ENCODE peak calls at places on chromosomes 12 and 14, in seven cellular contexts. J, Y, R, O, F, V and U are unnamed samples. For H3K4me1, the result is how much of the 10 kb centered on the place peaks cover.

GRCh38 chr12:65156366-65156831 is 13.0 kb upstream of the LEMD3 start:
- DNase-seq in J (no peak), Y (peak), R (no peak), O (no peak), F (no peak), V (no peak), U (no peak)

GRCh38 chr14:34496679-34497513 is 34.9 kb upstream of the SPTSSA start:
- DNase-seq in J (peak), Y (peak), R (no peak), O (peak), F (peak), V (peak), U (peak)

GRCh38 chr14:105439179-105439578 is 19.6 kb downstream of the MTA1 start:
- DNase-seq in J (no peak), Y (no peak), R (peak), O (no peak), F (no peak), V (no peak), U (no peak)

GRCh38 chr14:37124617-37125016 is 47.8 kb downstream of the SLC25A21 start:
- DNase-seq in J (no peak), Y (no peak), R (no peak), O (peak), F (no peak), V (no peak), U (peak)

GRCh38 chr14:36442824-36443241 is 77.2 kb downstream of the NKX2-1 start:
- DNase-seq in J (no peak), Y (no peak), R (no peak), O (peak), F (no peak), V (no peak), U (no peak)

GRCh38 chr12:46478123-46478522 is 105.5 kb upstream of the SLC38A2 start:
- DNase-seq in J (no peak), Y (no peak), R (no peak), O (no peak), F (no peak), V (no peak), U (no peak)

GRCh38 chr12:29309320-29309902 is 71.6 kb downstream of the ERGIC2 start:
- DNase-seq in J (no peak), Y (peak), R (no peak), O (peak), F (peak), V (no peak), U (peak)

GRCh38 chr12:89968151-89968699 is 259.6 kb upstream of the ATP2B1 start:
- DNase-seq in J (no peak), Y (no peak), R (no peak), O (no peak), F (no peak), V (no peak), U (no peak)

GRCh38 chr12:29113101-29113500 is 36.0 kb upstream of the FAR2 start:
- DNase-seq in J (no peak), Y (peak), R (no peak), O (peak), F (no peak), V (no peak), U (peak)

GRCh38 chr14:35384386-35385041 is 20.0 kb downstream of the NFKBIA start:
- DNase-seq in J (peak), Y (peak), R (peak), O (no peak), F (peak), V (no peak), U (no peak)

GRCh38 chr12:47407730-47408129 is 298.1 kb downstream of the RPAP3 start:
- DNase-seq in J (no peak), Y (no peak), R (no peak), O (no peak), F (no peak), V (no peak), U (no peak)

GRCh38 chr12:123267991-123268843 is 3.4 kb downstream of the CDK2AP1 start:
- DNase-seq in J (peak), Y (no peak), R (peak), O (no peak), F (no peak), V (no peak), U (no peak)

GRCh38 chr12:41211466-41211865 is 23.3 kb downstream of the PDZRN4 start:
- DNase-seq in J (no peak), Y (no peak), R (no peak), O (no peak), F (no peak), V (no peak), U (no peak)

GRCh38 chr14:30016025-30016424 is 88.4 kb upstream of the PRKD1 start:
- DNase-seq in J (no peak), Y (no peak), R (no peak), O (no peak), F (no peak), V (no peak), U (no peak)

GRCh38 chr12:101719566-101719965 is 19.7 kb downstream of the SYCP3 start:
- DNase-seq in J (no peak), Y (peak), R (no peak), O (no peak), F (no peak), V (no peak), U (peak)

GRCh38 chr12:116631619-116632018 is 72.4 kb downstream of the MAP1LC3B2 start:
- DNase-seq in J (no peak), Y (no peak), R (no peak), O (peak), F (no peak), V (no peak), U (peak)

GRCh38 chr12:121837680-121838079 is 21.0 kb downstream of the HPD start:
- DNase-seq in J (no peak), Y (no peak), R (no peak), O (no peak), F (no peak), V (no peak), U (no peak)

DNA sequence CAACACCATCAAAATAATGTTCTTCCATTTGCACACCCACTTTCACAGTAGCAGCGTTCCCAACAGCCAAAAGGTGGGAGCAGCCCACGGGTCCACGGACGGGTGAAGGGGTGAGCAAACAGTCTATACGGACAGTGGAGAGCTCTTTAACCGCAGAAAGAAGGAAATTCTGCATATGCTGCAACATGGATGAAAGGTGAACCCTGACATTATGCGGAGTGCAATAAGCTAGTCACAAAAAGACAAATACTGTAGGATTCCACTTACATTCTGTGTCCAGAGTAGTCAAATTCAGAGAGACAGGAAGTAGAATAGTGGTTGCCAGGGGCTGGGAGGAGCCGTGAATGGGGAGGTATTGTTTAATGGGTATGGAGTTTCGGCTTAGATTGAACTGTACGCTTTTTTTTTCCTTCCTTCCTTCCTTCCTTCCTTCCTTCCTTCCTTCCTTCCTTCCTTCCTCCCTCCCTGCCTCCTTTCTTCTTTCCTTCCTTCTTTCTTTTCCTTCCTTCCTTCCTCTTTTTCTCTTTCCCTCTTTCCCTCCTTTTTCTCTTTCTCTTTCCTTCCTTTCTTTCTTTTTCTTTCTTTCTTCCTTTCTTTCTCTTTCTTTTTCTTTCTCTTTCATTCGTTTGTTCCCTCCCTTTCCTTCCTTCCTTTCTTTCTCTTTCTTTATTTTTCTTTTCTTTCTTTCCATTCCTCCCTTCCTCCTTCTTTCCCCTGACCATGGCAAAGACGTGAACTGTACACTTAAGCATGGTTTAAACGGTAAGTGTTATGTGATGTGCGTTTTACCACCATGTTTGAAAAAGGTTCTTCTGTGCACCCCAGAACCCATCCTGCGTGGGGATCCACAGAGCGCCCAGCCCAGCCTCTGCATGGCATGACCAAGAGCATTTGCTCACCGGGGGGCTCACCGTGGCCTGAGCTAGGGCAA is 15.9 kb upstream of the ANKRD9 start:
- DNase-seq in J (peak), Y (peak), R (no peak), O (no peak), F (peak), V (no peak), U (peak)
- H3K4me1 ChIP-seq in J (under half), Y (under half), R (under half), O (under half), F (under half), V (under half), U (under half)

GRCh38 chr14:54566410-54567223 is at the start of gene SAMD4A:
- DNase-seq in J (peak), Y (peak), R (peak), O (peak), F (peak), V (peak), U (peak)
- H3K4me1 ChIP-seq in J (under half), Y (under half), R (under half), O (under half), F (under half), V (under half), U (under half)

GRCh38 chr12:3453266-3453862 is 37.6 kb upstream of the PRMT8 start:
- DNase-seq in J (no peak), Y (no peak), R (peak), O (no peak), F (no peak), V (no peak), U (no peak)
- H3K4me1 ChIP-seq in J (under half), Y (under half), R (under half), O (under half), F (under half), V (under half), U (under half)

GRCh38 chr12:111430418-111431353 is 25.0 kb downstream of the SH2B3 start:
- DNase-seq in J (no peak), Y (no peak), R (peak), O (no peak), F (peak), V (no peak), U (no peak)
- H3K4me1 ChIP-seq in J (half or more), Y (under half), R (half or more), O (under half), F (half or more), V (half or more), U (under half)

GRCh38 chr14:92726933-92727262 is 21.5 kb downstream of the LGMN start:
- DNase-seq in J (no peak), Y (no peak), R (no peak), O (no peak), F (no peak), V (no peak), U (no peak)
- H3K4me1 ChIP-seq in J (under half), Y (under half), R (under half), O (under half), F (under half), V (under half), U (under half)

GRCh38 chr12:53365245-53365904 is 14.6 kb upstream of the SP1 start:
- DNase-seq in J (no peak), Y (peak), R (no peak), O (no peak), F (peak), V (no peak), U (peak)
- H3K4me1 ChIP-seq in J (under half), Y (under half), R (under half), O (under half), F (under half), V (under half), U (under half)

GRCh38 chr14:91330846-91331245 is 86.3 kb upstream of the GPR68 start:
- DNase-seq in J (no peak), Y (no peak), R (no peak), O (no peak), F (no peak), V (no peak), U (no peak)
- H3K4me1 ChIP-seq in J (under half), Y (under half), R (half or more), O (under half), F (under half), V (under half), U (under half)

GRCh38 chr14:77599894-77600293 is 16.5 kb downstream of the SPTLC2 start:
- DNase-seq in J (no peak), Y (no peak), R (no peak), O (no peak), F (no peak), V (no peak), U (no peak)
- H3K4me1 ChIP-seq in J (under half), Y (under half), R (under half), O (under half), F (under half), V (half or more), U (under half)

GRCh38 chr14:60647081-60647836 is 2.0 kb downstream of the SIX1 start:
- DNase-seq in J (peak), Y (peak), R (peak), O (peak), F (peak), V (no peak), U (peak)
- H3K4me1 ChIP-seq in J (under half), Y (under half), R (half or more), O (under half), F (under half), V (half or more), U (under half)